ENCODE peak calls at places on chromosomes 11 and 22, in five cellular contexts. K is mammary epithelial cell, L is body of pancreas, X is HCT116, V is adrenal gland. T is an unnamed sample. For H3K36me3 and H3K27me3, the result is how much of the 10 kb centered on the place peaks cover.

GRCh38 chr11:10637629-10638028 is 55.9 kb downstream of the IRAG1 start:
- DNase-seq in K (no peak), L (no peak), X (no peak), V (peak), T (no peak)

GRCh38 chr11:118849825-118850224 is 33.9 kb upstream of the CXCR5 start:
- DNase-seq in K (no peak), L (no peak), X (no peak), V (no peak), T (no peak)

GRCh38 chr11:31690041-31690440 is 121.1 kb downstream of the PAX6 start:
- DNase-seq in K (no peak), L (no peak), X (no peak), V (no peak), T (no peak)

GRCh38 chr22:50209893-50210292 is 9.1 kb downstream of the SELENOO start:
- DNase-seq in K (peak), L (peak), X (no peak), V (peak), T (no peak)

GRCh38 chr22:50293441-50294318 is 13.8 kb downstream of the PLXNB2 start:
- DNase-seq in K (peak), L (peak), X (no peak), V (peak), T (no peak)

GRCh38 chr11:115321602-115322289 is 182.5 kb downstream of the CADM1 start:
- DNase-seq in K (no peak), L (no peak), X (no peak), V (no peak), T (no peak)

GRCh38 chr11:10268746-10269487 is 25.1 kb downstream of the SBF2 start:
- DNase-seq in K (peak), L (no peak), X (no peak), V (no peak), T (no peak)

GRCh38 chr11:100680070-100680469 is 7.0 kb upstream of the ARHGAP42 start:
- DNase-seq in K (no peak), L (no peak), X (no peak), V (no peak), T (no peak)

GRCh38 chr22:43941449-43941848 is 13.8 kb upstream of the SAMM50 start:
- DNase-seq in K (no peak), L (no peak), X (no peak), V (no peak), T (no peak)

GRCh38 chr11:13135385-13136271 is 126.5 kb downstream of the RASSF10 start:
- DNase-seq in K (peak), L (no peak), X (no peak), V (no peak), T (no peak)

GRCh38 chr11:31921066-31921465 is 109.9 kb upstream of the PAX6 start:
- DNase-seq in K (no peak), L (no peak), X (no peak), V (no peak), T (no peak)

GRCh38 chr22:49774499-49775151 is 53.0 kb downstream of the BRD1 start:
- DNase-seq in K (no peak), L (no peak), X (no peak), V (no peak), T (no peak)

DNA sequence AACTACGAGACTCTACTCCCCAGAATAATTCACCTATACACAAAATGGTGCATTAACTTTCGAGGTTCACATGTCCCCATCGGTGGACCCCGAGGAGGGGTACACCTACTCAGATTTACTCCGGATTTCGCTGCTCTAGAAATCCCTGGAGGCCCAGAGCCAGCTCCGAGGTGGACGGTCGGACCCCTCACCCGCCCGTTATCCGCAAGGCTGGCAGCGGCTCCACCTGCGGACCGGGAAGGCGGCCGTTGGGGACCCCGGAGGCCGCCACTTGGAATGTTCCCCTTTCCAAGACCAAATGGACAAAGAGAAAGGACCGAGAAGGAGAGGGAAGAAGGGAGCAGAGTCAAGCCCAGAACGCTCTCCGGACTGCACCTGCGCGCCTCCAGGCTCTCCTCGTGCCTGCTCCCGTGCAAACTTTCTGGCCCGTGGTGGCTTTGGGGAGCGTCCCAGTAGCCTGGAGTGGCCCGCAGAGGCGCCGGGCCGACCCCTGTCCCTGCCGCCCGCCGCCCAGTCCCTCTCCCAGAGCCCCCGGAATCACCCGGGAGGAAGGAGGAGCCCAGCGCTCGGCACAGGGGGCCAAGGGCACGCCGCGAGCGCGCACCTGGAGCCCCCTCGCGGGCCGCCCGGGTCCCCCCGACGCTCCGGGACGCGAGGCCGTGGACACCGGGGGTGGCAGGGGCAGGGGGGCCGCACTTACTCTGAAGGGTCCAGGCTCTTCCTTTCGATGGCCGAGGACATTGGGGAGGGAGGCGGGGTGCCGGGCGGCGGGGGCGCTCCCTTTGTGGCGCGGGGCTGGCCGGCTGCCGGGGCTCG is 23.0 kb downstream of the LMO2 start:
- DNase-seq in K (no peak), L (no peak), X (no peak), V (no peak), T (no peak)
- H3K4me3 ChIP-seq in K (no peak), L (peak), X (no peak), V (no peak), T (no peak)

GRCh38 chr22:39456262-39457046 is at the start of gene MGAT3:
- DNase-seq in K (no peak), L (no peak), X (no peak), V (no peak), T (no peak)

GRCh38 chr22:39452740-39453040 is 4.1 kb upstream of the MGAT3 start:
- DNase-seq in K (no peak), L (no peak), X (no peak), V (no peak), T (no peak)

GRCh38 chr22:39453765-39454378 is 2.9 kb upstream of the MGAT3 start:
- DNase-seq in K (no peak), L (no peak), X (no peak), V (no peak), T (no peak)

GRCh38 chr22:39457047-39457545 is 284 bp downstream of the MGAT3 start:
- DNase-seq in K (no peak), L (no peak), X (no peak), V (no peak), T (no peak)

DNA sequence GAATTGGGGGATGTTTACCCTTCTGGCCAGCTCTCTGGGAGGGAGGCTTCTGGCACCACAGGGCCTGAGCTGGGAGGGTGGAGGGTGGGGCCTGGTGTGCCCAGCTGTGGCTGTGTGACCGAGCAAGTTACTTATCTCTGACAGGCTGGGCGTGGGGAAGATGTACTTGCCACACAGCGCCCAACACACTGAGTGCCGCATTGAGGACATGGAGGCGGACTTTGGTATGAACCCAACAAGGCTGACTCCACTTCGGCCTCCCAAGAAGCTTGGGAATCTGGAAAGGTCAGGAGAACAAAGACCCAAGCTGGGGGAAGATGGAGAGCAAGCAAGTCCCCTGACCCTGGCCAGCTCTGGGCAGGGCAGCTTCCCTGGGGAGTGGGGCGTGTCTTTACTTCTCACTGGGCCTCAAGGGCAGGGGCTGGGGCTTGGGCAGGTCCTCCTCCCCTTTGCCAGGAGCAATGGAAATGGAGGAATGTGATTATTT is 2.4 kb upstream of the MGAT3 start:
- DNase-seq in K (no peak), L (no peak), X (no peak), V (no peak), T (no peak)
- H3K36me3 ChIP-seq in K (under half), L (under half), X (under half), V (under half), T (under half)

DNA sequence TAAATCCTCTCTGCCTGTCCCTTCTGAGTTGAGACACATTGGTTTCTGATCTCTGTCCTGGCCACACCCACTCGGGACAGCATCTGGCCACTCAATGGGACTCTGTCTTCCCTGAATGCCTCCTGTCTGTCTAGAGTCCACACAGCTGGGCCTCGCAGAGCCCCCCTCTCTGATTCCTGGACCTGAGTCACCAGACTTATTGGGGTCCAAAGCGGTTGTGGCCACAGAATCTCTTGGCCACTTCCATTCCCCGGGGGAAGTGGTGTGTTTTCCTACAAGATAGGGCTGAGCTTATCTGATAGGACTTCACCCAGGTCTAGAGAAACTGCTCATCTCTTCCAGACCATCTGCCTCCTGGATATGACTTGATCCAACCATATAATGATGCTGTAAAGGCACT is 57.4 kb upstream of the WNT11 start:
- DNase-seq in K (no peak), L (no peak), X (no peak), V (no peak), T (no peak)
- H3K27me3 ChIP-seq in K (under half), L (under half), X (under half), V (under half), T (under half)

GRCh38 chr11:102007567-102008437 is 39.4 kb upstream of the CFAP300 start:
- DNase-seq in K (peak), L (peak), X (peak), V (no peak), T (peak)
- H3K4me3 ChIP-seq in K (no peak), L (no peak), X (no peak), V (no peak), T (no peak)

DNA sequence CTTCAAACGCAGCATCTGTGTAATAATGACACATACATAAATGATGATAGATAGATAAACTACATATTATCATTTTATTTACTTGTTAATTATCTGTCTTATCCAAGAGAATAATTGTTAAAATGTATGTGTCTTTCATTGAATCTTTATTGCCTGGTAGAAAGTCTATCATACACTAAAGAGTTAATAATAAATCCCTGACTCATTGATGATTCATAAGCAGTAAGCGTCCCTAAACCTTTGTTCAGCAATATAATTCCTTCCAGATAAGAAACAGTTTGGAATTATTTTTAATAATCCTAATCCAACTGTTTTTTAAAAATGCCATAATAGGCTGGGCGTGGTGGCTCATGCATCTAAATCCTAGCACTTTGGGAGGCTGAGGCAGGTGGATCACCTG is 655.6 kb upstream of the CNTN5 start:
- DNase-seq in K (no peak), L (no peak), X (no peak), V (no peak), T (no peak)
- H3K36me3 ChIP-seq in K (under half), L (under half), X (under half), V (under half), T (under half)

GRCh38 chr11:2583605-2583958 is 116.2 kb downstream of the KCNQ1OT1 start:
- DNase-seq in K (no peak), L (peak), X (no peak), V (no peak), T (no peak)

GRCh38 chr11:2581931-2582435 is 117.8 kb downstream of the KCNQ1OT1 start:
- DNase-seq in K (no peak), L (peak), X (no peak), V (peak), T (no peak)

GRCh38 chr11:2582436-2582931 is 117.3 kb downstream of the KCNQ1OT1 start:
- DNase-seq in K (no peak), L (peak), X (no peak), V (peak), T (no peak)

GRCh38 chr11:2584434-2584811 is 115.4 kb downstream of the KCNQ1OT1 start:
- DNase-seq in K (no peak), L (no peak), X (no peak), V (no peak), T (no peak)

GRCh38 chr11:2582958-2583604 is 116.7 kb downstream of the KCNQ1OT1 start:
- DNase-seq in K (no peak), L (peak), X (no peak), V (peak), T (no peak)
- H3K27me3 ChIP-seq in K (under half), L (under half), X (under half), V (under half), T (under half)

GRCh38 chr11:117538731-117539130 is 211.1 kb downstream of the CEP164 start:
- DNase-seq in K (no peak), L (no peak), X (no peak), V (no peak), T (no peak)
- H3K4me3 ChIP-seq in K (no peak), L (no peak), X (no peak), V (no peak), T (no peak)

GRCh38 chr22:38748487-38749136 is 7.2 kb downstream of the SUN2 start:
- DNase-seq in K (peak), L (no peak), X (no peak), V (no peak), T (no peak)

GRCh38 chr22:38741576-38741975 is 14.2 kb downstream of the SUN2 start:
- DNase-seq in K (no peak), L (no peak), X (no peak), V (no peak), T (no peak)

GRCh38 chr22:38742176-38742942 is 13.4 kb downstream of the SUN2 start:
- DNase-seq in K (no peak), L (no peak), X (no peak), V (no peak), T (no peak)

GRCh38 chr22:38745676-38746460 is 9.9 kb downstream of the SUN2 start:
- DNase-seq in K (no peak), L (no peak), X (no peak), V (no peak), T (no peak)

DNA sequence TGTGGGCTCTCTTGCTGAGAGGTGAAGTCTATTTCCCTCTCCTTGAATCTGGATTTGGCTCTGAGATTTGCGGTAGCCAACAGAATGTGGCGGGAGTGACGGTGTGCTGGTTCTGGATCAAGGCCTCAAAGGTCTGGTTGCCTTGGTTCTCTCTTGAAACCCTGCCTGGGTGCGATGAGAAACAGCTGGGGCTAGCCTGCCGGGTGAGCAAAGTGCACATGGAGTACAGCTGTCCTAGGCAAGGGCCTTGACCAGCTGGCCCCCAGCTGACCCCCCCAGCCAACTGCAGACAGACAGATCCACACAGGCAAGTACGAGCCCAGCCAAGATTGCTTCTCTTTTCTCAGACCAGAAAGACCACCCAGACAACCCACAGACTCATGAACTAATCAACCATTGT is 10.8 kb downstream of the SUN2 start:
- DNase-seq in K (no peak), L (no peak), X (no peak), V (peak), T (no peak)
- H3K36me3 ChIP-seq in K (under half), L (half or more), X (under half), V (under half), T (half or more)

T was measured in MG63.